ENCODE peak calls at places on chromosomes 2 and 18, in eight cellular contexts. T is A549, G is small intestine, Q is right atrium auricular region, A is aorta, V is upper lobe of left lung, K is MM.1S, L is tibial artery. D is an unnamed sample.
A peak's percentile ranks its signal among the peaks of the same experiment; 100 is the strongest.

GRCh38 chr2:197265931-197266330 is 44.6 kb downstream of the ANKRD44 start:
- DNase-seq in T (no peak), G (no peak), Q (no peak), A (no peak), V (no peak), K (no peak), L (no peak), D (no peak)

GRCh38 chr2:61356958-61357350 is 113.9 kb downstream of the USP34 start:
- DNase-seq in T (no peak), G (no peak), Q (no peak), A (no peak), V (no peak), K (no peak), L (no peak), D (no peak)

GRCh38 chr2:20128506-20129319 is 77.3 kb upstream of the LAPTM4A start:
- DNase-seq in T (no peak), G (no peak), Q (no peak), A (peak; percentile 12), V (no peak), K (no peak), L (no peak), D (no peak)

GRCh38 chr2:38436227-38436664 is 59.2 kb upstream of the ATL2 start:
- DNase-seq in T (no peak), G (no peak), Q (no peak), A (no peak), V (no peak), K (no peak), L (no peak), D (no peak)

GRCh38 chr2:218946621-218947020 is 12.8 kb upstream of the CDK5R2 start:
- DNase-seq in T (no peak), G (no peak), Q (no peak), A (no peak), V (no peak), K (no peak), L (no peak), D (no peak)

GRCh38 chr18:37424507-37424906 is 141.1 kb downstream of the CELF4 start:
- DNase-seq in T (no peak), G (no peak), Q (no peak), A (no peak), V (no peak), K (no peak), L (no peak), D (no peak)

GRCh38 chr2:120560330-120560729 is 175.3 kb upstream of the GLI2 start:
- DNase-seq in T (no peak), G (no peak), Q (no peak), A (peak; percentile 33), V (no peak), K (no peak), L (no peak), D (no peak)

GRCh38 chr2:151264157-151264835 is 2.6 kb upstream of the RBM43 start:
- DNase-seq in T (no peak), G (peak; percentile 40), Q (no peak), A (no peak), V (no peak), K (no peak), L (no peak), D (no peak)

GRCh38 chr2:174610243-174610995 is 12.8 kb upstream of the WIPF1 start:
- DNase-seq in T (no peak), G (no peak), Q (no peak), A (no peak), V (peak; percentile 49), K (no peak), L (no peak), D (no peak)

GRCh38 chr2:105052773-105053172 is 14.9 kb downstream of the MRPS9 start:
- DNase-seq in T (peak; percentile 14), G (peak; percentile 69), Q (no peak), A (no peak), V (no peak), K (no peak), L (no peak), D (peak; percentile 74)

GRCh38 chr2:27690052-27690451 is 26.4 kb downstream of the SLC4A1AP start:
- DNase-seq in T (no peak), G (no peak), Q (no peak), A (no peak), V (no peak), K (no peak), L (no peak), D (no peak)

GRCh38 chr18:79399275-79400081 is 3.7 kb downstream of the NFATC1 start:
- DNase-seq in T (no peak), G (no peak), Q (no peak), A (peak; percentile 81), V (no peak), K (no peak), L (no peak), D (peak; percentile 33)

GRCh38 chr18:32093106-32093511 is 1.4 kb downstream of the RNF138 start:
- DNase-seq in T (peak; percentile 18), G (peak; percentile 63), Q (peak; percentile 65), A (peak; percentile 84), V (peak; percentile 67), K (peak; percentile 51), L (peak; percentile 77), D (peak; percentile 47)

GRCh38 chr18:32095156-32095555 is 3.5 kb downstream of the RNF138 start:
- DNase-seq in T (no peak), G (no peak), Q (no peak), A (no peak), V (no peak), K (no peak), L (no peak), D (no peak)

GRCh38 chr18:32095571-32096229 is 4.0 kb downstream of the RNF138 start:
- DNase-seq in T (no peak), G (peak; percentile 65), Q (no peak), A (no peak), V (no peak), K (no peak), L (no peak), D (no peak)

GRCh38 chr18:32093523-32093922 is 1.8 kb downstream of the RNF138 start:
- DNase-seq in T (no peak), G (peak; percentile 59), Q (no peak), A (no peak), V (no peak), K (no peak), L (no peak), D (no peak)

GRCh38 chr18:32096936-32097335 is 5.3 kb downstream of the RNF138 start:
- DNase-seq in T (no peak), G (no peak), Q (no peak), A (no peak), V (no peak), K (no peak), L (no peak), D (no peak)
- H3K4me1 ChIP-seq in T (peaks cover 13% of the 10 kb centered on the region), G (peaks cover 3% of the 10 kb centered on the region), Q (peaks cover 38% of the 10 kb centered on the region), A (no peaks in the 10 kb centered on the region), V (peaks cover 24% of the 10 kb centered on the region), K (peaks cover 5% of the 10 kb centered on the region), L (peaks cover 9% of the 10 kb centered on the region), D (peaks cover 3% of the 10 kb centered on the region)

DNA sequence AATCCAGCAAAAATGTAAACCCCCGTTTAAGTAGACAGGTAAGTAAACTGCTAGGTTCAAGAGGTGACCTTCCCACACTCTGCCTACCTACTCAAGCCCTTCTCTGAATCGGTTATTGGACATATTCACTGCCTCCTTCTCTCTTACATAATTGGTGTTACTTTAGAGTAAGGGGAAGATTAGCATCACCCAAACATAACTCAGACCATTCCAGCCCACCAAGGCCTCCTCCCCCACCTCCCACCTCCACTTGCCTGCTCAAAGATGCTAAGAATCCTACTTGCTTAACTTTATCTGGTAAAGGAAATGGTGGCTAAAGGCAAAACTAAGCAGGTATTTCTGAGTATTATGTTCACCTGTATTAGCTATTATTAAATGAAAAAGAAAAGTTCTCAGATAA is 55.0 kb upstream of the DTNA start:
- DNase-seq in T (no peak), G (no peak), Q (no peak), A (no peak), V (no peak), K (no peak), L (no peak), D (no peak)
- H3K27ac ChIP-seq in T (no peak overlapping the region), G (no peak overlapping the region), Q (no peak overlapping the region), A (no peak overlapping the region), V (no peak overlapping the region), K (no peak overlapping the region), L (no peak overlapping the region), D (no peak overlapping the region)

DNA sequence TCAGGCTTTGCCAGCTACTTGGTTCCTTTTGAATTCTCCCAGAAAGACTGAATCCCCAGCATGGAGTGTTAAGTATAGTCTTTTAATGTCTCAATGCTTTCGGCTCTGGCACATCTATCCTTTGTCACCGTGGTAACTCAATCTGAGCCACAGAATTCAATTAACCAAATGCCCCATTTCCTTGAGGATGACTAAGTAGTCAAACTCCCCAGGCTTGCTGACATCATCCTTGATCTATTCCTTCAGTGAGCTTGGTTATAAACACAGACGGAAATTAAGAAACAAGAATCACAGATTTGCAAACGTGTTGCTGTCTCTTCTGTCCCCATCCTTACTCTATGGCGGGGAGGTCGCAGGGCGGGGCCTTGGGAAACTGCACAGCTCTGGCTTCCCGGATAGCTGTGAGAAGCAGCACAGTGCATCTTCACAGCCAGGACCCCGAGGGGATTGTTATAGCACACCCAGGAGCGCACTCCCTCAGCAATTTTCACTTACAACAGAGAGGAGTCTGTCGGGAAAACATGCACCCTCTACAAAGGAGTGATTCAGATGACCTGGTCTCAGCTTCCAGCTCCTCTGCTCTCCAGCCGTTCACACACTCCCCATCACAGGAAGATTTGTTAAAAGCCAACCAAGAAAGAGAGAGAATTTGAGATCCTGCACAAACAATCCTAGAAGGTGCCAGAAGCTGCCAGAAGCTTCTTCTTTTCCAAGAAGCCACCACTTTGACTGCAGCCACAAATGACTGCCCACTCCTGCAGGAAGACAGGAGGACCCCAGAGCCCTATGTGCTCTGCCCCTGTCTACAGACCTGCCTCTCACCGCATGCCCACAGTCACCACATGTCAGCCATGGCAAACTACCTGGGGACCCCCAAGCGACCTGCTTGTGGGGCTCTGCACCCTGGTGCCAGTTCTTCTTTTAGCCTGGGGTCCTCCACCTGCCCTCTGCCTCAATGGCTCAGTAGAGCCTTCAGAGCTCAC is 44.9 kb upstream of the YWHAQ start:
- DNase-seq in T (peak; percentile 83), G (no peak), Q (no peak), A (no peak), V (no peak), K (no peak), L (no peak), D (no peak)
- H3K4me3 ChIP-seq in T (peak overlapping the region; percentile 19), G (no peak overlapping the region), Q (no peak overlapping the region), A (no peak overlapping the region), V (no peak overlapping the region), K (no peak overlapping the region), L (no peak overlapping the region), D (no peak overlapping the region)

DNA sequence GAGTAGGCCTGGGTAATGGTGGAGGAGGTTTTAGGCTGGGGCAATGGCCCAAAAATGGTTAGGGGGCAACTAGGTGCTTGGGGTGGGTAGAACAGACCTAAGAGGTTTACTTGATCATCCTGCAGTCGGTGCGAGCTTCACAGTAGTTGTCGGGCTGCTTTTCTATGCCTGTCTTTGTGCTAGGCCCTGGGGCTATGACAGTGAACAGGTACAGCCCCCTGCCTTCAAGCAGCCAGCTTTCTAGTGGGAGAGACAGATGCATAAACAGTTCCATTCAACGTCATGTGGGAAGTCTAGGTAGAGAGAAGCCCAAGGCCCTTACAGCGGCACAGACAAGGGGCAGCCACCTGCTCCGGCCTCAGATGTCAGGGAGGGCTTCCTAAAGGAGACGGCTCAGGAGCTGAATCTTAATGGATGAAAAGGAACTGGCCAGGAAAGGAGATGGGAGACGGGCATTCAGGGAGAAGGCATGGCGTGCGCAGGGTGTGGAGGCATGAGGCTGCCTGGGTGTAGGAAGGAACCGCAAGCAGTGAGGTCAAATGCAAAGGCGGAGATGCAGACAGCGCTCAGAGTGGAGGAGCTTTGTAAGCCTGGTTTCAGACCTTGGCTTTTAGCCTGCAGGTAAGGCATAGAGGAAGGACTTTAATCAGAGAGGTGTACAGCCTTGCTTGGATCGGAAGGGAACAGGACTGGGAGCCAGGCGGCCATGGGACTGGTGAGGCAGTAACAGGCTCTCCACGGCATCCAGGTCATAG is 6.0 kb downstream of the CTIF start:
- DNase-seq in T (no peak), G (no peak), Q (no peak), A (peak; percentile 40), V (no peak), K (no peak), L (no peak), D (no peak)
- H3K4me1 ChIP-seq in T (peaks cover 69% of the 10 kb centered on the region), G (peaks cover 3% of the 10 kb centered on the region), Q (peaks cover 81% of the 10 kb centered on the region), A (peaks cover 6% of the 10 kb centered on the region), V (peaks cover 35% of the 10 kb centered on the region), K (peaks cover 3% of the 10 kb centered on the region), L (peaks cover 55% of the 10 kb centered on the region), D (peaks cover 37% of the 10 kb centered on the region)

D was measured in right cardiac atrium.